ENCODE peak calls at places on chromosome 13, in six cellular contexts. X is A673; D is stimulated activated CD4-positive, alpha-beta T cell treated with anti-CD3 and anti-CD28 coated beads, Interleukin-1b, Interleukin-23, amount 100 ng/mL, for 1 hour; R is H54; F is A172; W is NCI-H510A treated with DMSO at 0.1 percent for 48 hours. K is an unnamed sample.

GRCh38 chr13:49935171-49936084 is 712 bp downstream of the SPRYD7 start:
- DNase-seq in X (peak; percentile 47), D (no peak), F (peak; percentile 59), W (no peak), R (peak; percentile 31), K (peak; percentile 58)

GRCh38 chr13:50170447-50171037 is 155.3 kb downstream of the KCNRG start:
- DNase-seq in R (no peak), W (no peak), X (no peak), F (peak; percentile 11), D (no peak), K (no peak)

GRCh38 chr13:109500146-109500773 is 286.1 kb downstream of the IRS2 start:
- DNase-seq in R (no peak), D (no peak), X (peak; percentile 24), W (no peak), F (peak; percentile 10), K (no peak)

GRCh38 chr13:97369269-97369893 is 64.6 kb upstream of the RAP2A start:
- DNase-seq in D (no peak), W (peak; percentile 20), X (peak; percentile 31), R (peak; percentile 26), F (no peak), K (peak; percentile 20)

GRCh38 chr13:73556902-73557301 is 498.1 kb downstream of the KLF5 start:
- DNase-seq in R (no peak), X (no peak), F (no peak), D (no peak), W (no peak), K (no peak)

GRCh38 chr13:102235689-102236088 is 166.2 kb downstream of the FGF14 start:
- DNase-seq in W (no peak), X (no peak), D (no peak), F (no peak), R (no peak), K (no peak)

GRCh38 chr13:35703061-35703460 is 226.6 kb upstream of the MAB21L1 start:
- DNase-seq in F (no peak), D (no peak), X (no peak), R (no peak), W (no peak), K (no peak)

GRCh38 chr13:41606646-41607045 is 149.3 kb downstream of the RGCC start:
- DNase-seq in W (no peak), X (no peak), F (no peak), D (no peak), R (no peak), K (no peak)

GRCh38 chr13:113732176-113732960 is 26.7 kb upstream of the TMEM255B start:
- DNase-seq in F (no peak), D (no peak), W (no peak), X (no peak), R (no peak), K (no peak)

GRCh38 chr13:49112782-49113525 is 107.2 kb upstream of the MLNR start:
- DNase-seq in W (no peak), R (no peak), X (peak; percentile 33), F (peak; percentile 3), D (no peak), K (no peak)